ENCODE peak calls at places on chromosomes 2 and 18, in seven cellular contexts. A is RWPE1; E is stimulated activated CD4-positive, alpha-beta T cell treated with anti-CD3 and anti-CD28 coated beads, TNF-alpha, amount 100 ng/mL, for 1 hour; J is smooth muscle cell of the brain vasculature; U is stimulated activated CD8-positive, alpha-beta memory T cell treated with anti-CD3 and anti-CD28 coated beads, Interleukin-7, amount 100 ng/mL, for 4 hours; F is Right ventricle myocardium inferior; V is cerebellum. H is an unnamed sample.

GRCh38 chr18:62128157-62128556 is 58.7 kb downstream of the PIGN start:
- DNase-seq in U (no peak), V (no peak), A (no peak), F (no peak), E (no peak), J (no peak), H (no peak)

GRCh38 chr2:232292395-232293154 is 86.0 kb upstream of the ALPP start:
- DNase-seq in V (no peak), U (no peak), A (no peak), J (no peak), F (no peak), E (no peak), H (peak)

GRCh38 chr2:43455735-43456642 is 139.8 kb downstream of the THADA start:
- DNase-seq in V (no peak), J (no peak), F (no peak), U (no peak), E (no peak), A (no peak), H (peak)

GRCh38 chr2:28274911-28275685 is 117.6 kb upstream of the FOSL2 start:
- DNase-seq in A (peak), J (peak), V (no peak), U (no peak), F (no peak), E (no peak), H (no peak)

GRCh38 chr2:223950448-223951347 is 5.6 kb upstream of the WDFY1 start:
- DNase-seq in E (no peak), A (no peak), V (no peak), U (no peak), F (no peak), J (no peak), H (no peak)

GRCh38 chr2:6883448-6884122 is 6.0 kb downstream of the RSAD2 start:
- DNase-seq in J (no peak), E (no peak), U (no peak), V (peak), F (no peak), A (no peak), H (no peak)

GRCh38 chr2:100383306-100383705 is 34.2 kb downstream of the CHST10 start:
- DNase-seq in A (no peak), F (no peak), V (no peak), J (no peak), U (no peak), E (no peak), H (no peak)

GRCh38 chr18:62634471-62634870 is 80.9 kb upstream of the PHLPP1 start:
- DNase-seq in F (no peak), E (no peak), V (no peak), U (no peak), A (no peak), J (no peak), H (no peak)

GRCh38 chr2:58569460-58570185 is 328.5 kb upstream of the FANCL start:
- DNase-seq in V (no peak), F (no peak), U (no peak), A (peak), E (no peak), J (no peak), H (no peak)

GRCh38 chr2:234451242-234451641 is 45.6 kb downstream of the ARL4C start:
- DNase-seq in V (no peak), J (no peak), F (no peak), A (no peak), E (no peak), U (no peak), H (no peak)

GRCh38 chr2:23637011-23637778 is 252.2 kb downstream of the KLHL29 start:
- DNase-seq in U (no peak), J (no peak), V (peak), F (peak), E (no peak), A (no peak), H (no peak)

GRCh38 chr18:980586-980985 is 75.9 kb downstream of the ADCYAP1 start:
- DNase-seq in F (no peak), U (no peak), E (no peak), V (no peak), J (no peak), A (no peak), H (no peak)

GRCh38 chr2:150520887-150521664 is 33.6 kb upstream of the RND3 start:
- DNase-seq in A (peak), J (no peak), V (no peak), F (no peak), E (no peak), U (no peak), H (no peak)

GRCh38 chr18:51278045-51278649 is 80.7 kb upstream of the MEX3C start:
- DNase-seq in J (no peak), V (no peak), E (no peak), U (no peak), F (no peak), A (peak), H (peak)

GRCh38 chr2:10303174-10303633 is 500 bp downstream of the HPCAL1 start:
- DNase-seq in V (no peak), A (no peak), J (no peak), U (no peak), E (no peak), F (peak), H (no peak)

GRCh38 chr2:49261021-49261538 is 106.8 kb upstream of the FSHR start:
- DNase-seq in V (no peak), J (no peak), U (no peak), E (no peak), A (no peak), F (no peak), H (no peak)

GRCh38 chr2:20221169-20221938 is 3.6 kb downstream of the SDC1 start:
- DNase-seq in J (no peak), F (no peak), U (no peak), E (no peak), V (no peak), A (no peak), H (peak)

GRCh38 chr2:146392191-146392590 is 1452.6 kb upstream of the ACVR2A start:
- DNase-seq in A (no peak), V (no peak), F (no peak), U (no peak), J (no peak), E (no peak), H (no peak)

GRCh38 chr2:19185061-19185460 is 173.4 kb downstream of the OSR1 start:
- DNase-seq in E (no peak), J (no peak), A (no peak), V (no peak), F (no peak), U (no peak), H (no peak)

GRCh38 chr18:56872140-56872539 is 221.0 kb downstream of the WDR7 start:
- DNase-seq in E (no peak), V (no peak), J (no peak), U (no peak), A (no peak), F (no peak), H (no peak)

H was measured in RPMI8226.